ENCODE peak calls at places on chromosome 15, in eight cellular contexts. F is ovary; Q is SJSA1; L is caudate nucleus; W is stomach; I is effector memory CD4-positive, alpha-beta T cell; D is CD8-positive, alpha-beta memory T cell; M is RWPE1. V is an unnamed sample.

GRCh38 chr15:28107111-28107893 is 8.2 kb upstream of the OCA2 start:
- DNase-seq in I (no peak), L (no peak), W (no peak), D (no peak), Q (peak), F (no peak), M (no peak), V (peak)

GRCh38 chr15:50685191-50685975 is 1.2 kb downstream of the TRPM7 start:
- DNase-seq in L (no peak), M (no peak), W (no peak), Q (no peak), F (no peak), I (no peak), D (no peak), V (no peak)

GRCh38 chr15:31125061-31125460 is 23.5 kb upstream of the TRPM1 start:
- DNase-seq in M (no peak), I (no peak), L (no peak), Q (no peak), F (no peak), D (no peak), W (no peak), V (no peak)

GRCh38 chr15:78712797-78713515 is 71.9 kb upstream of the CHRNB4 start:
- DNase-seq in Q (no peak), M (no peak), L (no peak), D (no peak), W (no peak), F (no peak), I (no peak), V (no peak)

GRCh38 chr15:70077436-70077835 is 20.3 kb downstream of the TLE3 start:
- DNase-seq in F (no peak), I (no peak), Q (no peak), D (no peak), W (no peak), L (no peak), M (no peak), V (no peak)

GRCh38 chr15:98738689-98739411 is 90.5 kb downstream of the IGF1R start:
- DNase-seq in Q (peak), M (no peak), I (no peak), L (no peak), W (no peak), F (no peak), D (no peak), V (no peak)

GRCh38 chr15:37682304-37682703 is 252.1 kb upstream of the TMCO5A start:
- DNase-seq in Q (no peak), I (no peak), M (peak), F (no peak), D (no peak), W (no peak), L (no peak), V (peak)

GRCh38 chr15:80317389-80318169 is 65.6 kb upstream of the CTXND1 start:
- DNase-seq in D (no peak), Q (no peak), L (no peak), I (no peak), M (peak), F (no peak), W (no peak), V (peak)

GRCh38 chr15:99454941-99455795 is 110.6 kb upstream of the MEF2A start:
- DNase-seq in D (no peak), F (peak), W (peak), I (no peak), M (peak), Q (peak), L (no peak), V (peak)

GRCh38 chr15:56839641-56840040 is 78.8 kb upstream of the TCF12 start:
- DNase-seq in L (no peak), I (no peak), M (no peak), D (no peak), Q (no peak), W (no peak), F (no peak), V (no peak)

GRCh38 chr15:33458421-33458820 is 147.7 kb downstream of the RYR3 start:
- DNase-seq in L (no peak), I (no peak), W (no peak), M (peak), Q (no peak), F (no peak), D (no peak), V (no peak)

GRCh38 chr15:89227425-89227824 is 6.0 kb upstream of the RLBP1 start:
- DNase-seq in I (no peak), L (no peak), M (no peak), Q (no peak), D (no peak), W (no peak), F (no peak), V (no peak)

GRCh38 chr15:92290359-92290992 is 103.2 kb upstream of the ST8SIA2 start:
- DNase-seq in F (no peak), L (no peak), Q (no peak), D (no peak), I (no peak), W (no peak), M (no peak), V (no peak)

GRCh38 chr15:70466895-70467529 is 296.3 kb downstream of the UACA start:
- DNase-seq in I (no peak), L (no peak), D (no peak), Q (peak), F (peak), W (peak), M (peak), V (peak)

GRCh38 chr15:66948294-66948693 is 117.1 kb upstream of the SMAD3 start:
- DNase-seq in Q (peak), L (no peak), I (no peak), W (no peak), M (no peak), D (no peak), F (no peak), V (peak)

GRCh38 chr15:64993290-64993689 is 3.6 kb upstream of the SPG21 start:
- DNase-seq in D (no peak), L (no peak), F (no peak), M (no peak), Q (no peak), W (no peak), I (no peak), V (no peak)

GRCh38 chr15:68389041-68389930 is 42.7 kb downstream of the ITGA11 start:
- DNase-seq in W (peak), I (no peak), D (no peak), M (no peak), L (no peak), F (peak), Q (no peak), V (no peak)

GRCh38 chr15:91751611-91752010 is 101.9 kb upstream of the SLCO3A1 start:
- DNase-seq in I (no peak), L (no peak), D (no peak), M (no peak), F (no peak), Q (no peak), W (no peak), V (no peak)

GRCh38 chr15:92277776-92278175 is 115.9 kb upstream of the ST8SIA2 start:
- DNase-seq in F (no peak), Q (peak), D (no peak), M (peak), W (no peak), I (no peak), L (no peak), V (no peak)

GRCh38 chr15:31236184-31237041 is 90.2 kb upstream of the KLF13 start:
- DNase-seq in M (peak), I (no peak), D (no peak), Q (peak), L (peak), F (peak), W (peak), V (peak)

GRCh38 chr15:77027697-77028450 is 32.9 kb downstream of the PSTPIP1 start:
- DNase-seq in W (no peak), F (no peak), M (no peak), D (peak), I (no peak), Q (no peak), L (no peak), V (no peak)

GRCh38 chr15:57223345-57223744 is 153.0 kb upstream of the CGNL1 start:
- DNase-seq in L (no peak), Q (no peak), M (no peak), F (no peak), I (no peak), D (no peak), W (no peak), V (no peak)

GRCh38 chr15:51375966-51376640 is 34.6 kb downstream of the GLDN start:
- DNase-seq in D (no peak), F (no peak), L (no peak), M (no peak), W (no peak), Q (peak), I (no peak), V (peak)

GRCh38 chr15:95292790-95293450 is 1037.6 kb upstream of the NR2F2 start:
- DNase-seq in I (no peak), M (no peak), D (no peak), L (no peak), W (peak), Q (no peak), F (no peak), V (no peak)

GRCh38 chr15:88894348-88894818 is 961 bp downstream of the HAPLN3 start:
- DNase-seq in I (peak), Q (no peak), L (no peak), D (peak), W (peak), F (peak), M (peak), V (no peak)

GRCh38 chr15:40367673-40368611 is 9.9 kb downstream of the DISP2 start:
- DNase-seq in M (peak), L (peak), Q (peak), W (peak), F (peak), D (peak), I (peak), V (peak)

GRCh38 chr15:52348056-52348745 is 52.6 kb upstream of the MYO5C start:
- DNase-seq in F (no peak), W (no peak), M (no peak), L (no peak), D (no peak), I (no peak), Q (peak), V (no peak)

GRCh38 chr15:45471151-45471550 is 51.4 kb downstream of the SLC30A4 start:
- DNase-seq in L (no peak), D (no peak), I (no peak), M (no peak), Q (no peak), W (no peak), F (no peak), V (no peak)

GRCh38 chr15:66823601-66824000 is 121.6 kb downstream of the SMAD6 start:
- DNase-seq in D (no peak), Q (no peak), W (no peak), L (no peak), I (no peak), F (no peak), M (no peak), V (no peak)

GRCh38 chr15:29061746-29062660 is 176.2 kb downstream of the APBA2 start:
- DNase-seq in M (no peak), L (no peak), Q (no peak), I (no peak), W (no peak), D (no peak), F (no peak), V (no peak)

GRCh38 chr15:36590838-36591237 is 11.4 kb downstream of the CDIN1 start:
- DNase-seq in Q (peak), W (no peak), I (no peak), M (no peak), D (no peak), F (no peak), L (no peak), V (peak)

GRCh38 chr15:41896566-41896965 is 2.7 kb upstream of the SPTBN5 start:
- DNase-seq in I (no peak), F (no peak), L (no peak), M (no peak), W (no peak), Q (no peak), D (no peak), V (no peak)
- H3K27ac ChIP-seq in I (peak), F (no peak), L (no peak), M (peak), W (no peak), Q (no peak), D (no peak), V (no peak)

DNA sequence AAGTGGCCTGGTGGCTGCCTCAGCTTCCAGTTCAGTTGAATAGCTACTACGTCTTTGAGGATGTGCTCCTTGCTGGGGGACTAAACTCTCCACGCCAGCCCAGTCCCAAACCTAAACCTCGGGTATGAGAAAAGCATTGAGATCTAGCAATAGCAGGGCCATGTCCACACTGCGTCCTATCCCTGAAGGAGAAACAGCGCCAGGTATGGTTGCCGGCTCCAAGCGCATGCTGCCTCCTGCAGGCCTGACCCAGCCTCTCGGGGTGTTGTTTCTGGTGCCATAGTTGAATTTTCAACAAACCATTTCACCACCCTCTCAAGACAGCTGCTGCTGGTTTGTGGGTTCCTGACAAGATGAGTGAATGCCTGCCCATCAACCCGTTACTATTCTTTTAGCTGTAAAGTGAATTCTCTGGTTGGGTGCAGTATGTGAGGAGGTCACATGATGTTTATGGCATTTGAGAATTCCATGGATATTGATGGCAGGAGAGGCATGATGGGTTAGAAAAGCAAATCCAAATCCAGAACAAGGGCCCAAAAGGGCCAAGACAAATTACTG is 13.0 kb upstream of the SLC28A1 start:
- DNase-seq in D (no peak), F (no peak), L (no peak), Q (no peak), M (no peak), W (peak), I (no peak), V (no peak)
- H3K27ac ChIP-seq in D (no peak), F (no peak), L (no peak), Q (no peak), M (no peak), W (no peak), I (no peak), V (no peak)

GRCh38 chr15:34795267-34796081 is at the start of gene ACTC1:
- DNase-seq in M (peak), I (no peak), L (no peak), Q (peak), D (no peak), W (peak), F (no peak), V (peak)

GRCh38 chr15:34794590-34795206 is 651 bp downstream of the ACTC1 start:
- DNase-seq in W (no peak), F (no peak), D (no peak), I (no peak), M (no peak), Q (no peak), L (no peak), V (no peak)

GRCh38 chr15:34793901-34794300 is 1.4 kb downstream of the ACTC1 start:
- DNase-seq in M (no peak), F (no peak), L (no peak), W (no peak), D (no peak), I (no peak), Q (no peak), V (no peak)

GRCh38 chr15:34799149-34799824 is 3.9 kb upstream of the ACTC1 start:
- DNase-seq in Q (no peak), D (no peak), F (peak), I (no peak), L (no peak), W (peak), M (no peak), V (no peak)

GRCh38 chr15:34796847-34797246 is 1.5 kb upstream of the ACTC1 start:
- DNase-seq in I (no peak), M (no peak), Q (no peak), D (no peak), L (no peak), W (no peak), F (no peak), V (no peak)
- H3K27ac ChIP-seq in I (no peak), M (no peak), Q (no peak), D (no peak), L (no peak), W (no peak), F (no peak), V (no peak)

DNA sequence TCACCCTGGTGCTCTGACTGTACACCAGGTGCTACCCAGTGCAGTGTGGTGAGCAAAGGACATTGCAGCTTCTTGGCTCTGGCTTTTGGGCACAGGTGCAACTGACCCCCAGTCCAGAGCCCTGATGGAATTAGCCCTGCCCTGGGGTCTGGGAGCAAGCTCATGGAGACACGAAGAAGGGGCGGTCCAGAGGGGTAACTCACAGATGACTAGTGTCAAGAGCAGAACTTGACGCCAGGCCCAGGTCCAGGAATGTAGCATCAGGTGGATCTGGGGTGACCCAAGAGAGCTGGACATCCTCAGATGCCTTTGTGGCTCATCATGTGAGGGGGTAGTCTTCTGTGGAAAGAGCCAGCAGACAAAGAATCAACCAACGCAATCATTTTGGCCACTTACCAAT is 88.9 kb downstream of the ASB7 start:
- DNase-seq in D (no peak), F (no peak), Q (no peak), I (no peak), L (no peak), M (no peak), W (no peak), V (no peak)
- H3K27ac ChIP-seq in D (no peak), F (no peak), Q (no peak), I (no peak), L (no peak), M (no peak), W (no peak), V (no peak)

GRCh38 chr15:72050700-72051099 is 67.2 kb downstream of the MYO9A start:
- DNase-seq in Q (no peak), L (no peak), D (no peak), I (no peak), W (no peak), M (no peak), F (no peak), V (peak)
- H3K27ac ChIP-seq in Q (no peak), L (no peak), D (no peak), I (no peak), W (no peak), M (no peak), F (no peak), V (no peak)

DNA sequence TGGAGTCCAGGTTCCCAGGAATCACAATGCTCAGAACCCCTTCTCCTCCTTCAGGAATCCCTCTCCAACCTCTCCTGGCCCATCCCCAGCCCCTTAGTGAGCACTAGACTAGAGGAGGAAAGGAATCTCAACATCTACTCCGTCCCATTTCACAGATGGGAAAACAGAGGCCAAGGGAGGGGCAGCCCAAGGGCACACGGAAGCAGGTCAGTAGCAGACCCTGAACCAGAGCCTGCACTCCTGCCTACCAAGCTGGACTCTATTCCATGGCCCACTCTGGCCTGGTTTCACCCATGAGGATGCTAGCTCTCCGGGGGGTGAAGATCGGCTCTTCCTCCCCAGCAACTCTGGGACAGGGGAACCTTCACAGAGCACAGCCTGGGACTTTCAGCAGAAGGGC is 14.3 kb downstream of the SEMA7A start:
- DNase-seq in L (no peak), W (no peak), Q (no peak), M (no peak), D (no peak), F (no peak), I (no peak), V (no peak)
- H3K27ac ChIP-seq in L (peak), W (no peak), Q (peak), M (peak), D (no peak), F (no peak), I (no peak), V (peak)

DNA sequence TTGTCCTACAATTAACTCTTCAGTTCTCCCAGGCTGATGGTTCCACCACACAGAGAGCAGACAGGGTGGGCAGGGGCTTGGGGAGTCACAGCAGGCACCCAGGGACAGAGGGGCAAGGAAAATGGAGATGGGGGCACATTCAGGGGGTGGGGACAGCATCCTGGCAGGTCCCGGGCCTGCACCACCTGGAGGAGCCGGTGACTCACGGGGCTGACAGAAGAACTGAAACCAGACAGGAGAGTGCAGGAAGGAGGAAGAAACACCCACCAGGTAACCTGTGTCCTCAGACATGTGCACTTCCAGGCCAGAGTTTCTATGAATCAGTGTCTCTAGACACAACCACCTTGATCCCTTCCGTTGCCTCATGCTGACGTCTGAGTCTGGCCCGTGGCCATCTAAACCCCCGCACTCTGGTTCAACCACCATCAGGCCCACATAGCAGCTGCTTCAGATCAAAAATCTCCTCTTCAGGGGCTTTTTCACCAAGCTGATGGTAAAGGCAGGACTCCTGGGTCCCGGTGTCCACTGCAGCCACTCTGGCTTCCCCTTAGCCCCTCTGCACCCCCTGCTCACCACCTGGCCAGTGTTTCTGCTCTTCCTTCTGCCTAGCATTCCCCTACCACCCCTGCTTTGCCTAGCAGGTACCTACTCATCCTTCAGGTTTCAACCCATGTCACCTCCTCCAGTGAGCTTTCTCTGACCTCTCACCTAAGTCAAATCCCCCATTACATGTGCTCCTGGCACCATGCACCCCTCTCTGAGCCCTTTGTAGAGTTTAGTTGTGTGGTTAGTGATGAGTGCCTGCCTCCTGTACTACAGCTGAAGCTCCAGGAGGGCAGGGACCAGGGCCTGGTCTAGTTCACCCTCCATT is 16.5 kb upstream of the CYP11A1 start:
- DNase-seq in I (peak), W (peak), D (peak), F (no peak), Q (no peak), M (peak), L (no peak), V (peak)
- H3K27ac ChIP-seq in I (no peak), W (peak), D (peak), F (no peak), Q (no peak), M (peak), L (no peak), V (peak)

DNA sequence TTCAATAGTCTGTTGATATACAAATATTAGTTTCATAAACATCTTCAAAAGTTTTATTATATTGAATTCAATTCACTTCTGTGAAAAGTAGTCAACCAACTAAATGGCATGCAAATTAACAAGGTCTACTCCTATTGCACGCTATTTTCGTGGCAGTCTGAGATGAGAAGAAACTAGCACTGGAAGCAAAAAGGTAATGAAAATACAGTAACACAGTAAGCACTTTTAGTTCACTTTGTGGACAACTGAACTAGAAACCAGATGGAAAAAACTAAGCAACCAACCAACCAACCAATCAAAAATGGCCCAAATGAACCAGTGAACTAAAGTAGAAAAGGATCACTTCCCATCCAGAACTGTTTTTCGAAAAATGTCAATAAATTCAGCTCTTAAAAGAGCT is 55.7 kb upstream of the ACTC1 start:
- DNase-seq in M (no peak), I (no peak), F (no peak), W (no peak), L (no peak), D (no peak), Q (no peak), V (no peak)
- H3K27ac ChIP-seq in M (no peak), I (no peak), F (no peak), W (no peak), L (no peak), D (no peak), Q (no peak), V (no peak)

V was measured in astrocyte.